ENCODE peak calls at places on chromosomes 13 and 19, in seven cellular contexts. I is mammary epithelial cell, K is esophagus muscularis mucosa, P is A549, J is thoracic aorta, N is fibroblast of mammary gland, S is upper lobe of right lung. Q is an unnamed sample.

GRCh38 chr13:46124531-46124966 is 19.7 kb upstream of the CPB2 start:
- DNase-seq in I (no peak), K (no peak), P (no peak), J (no peak), N (no peak), S (peak; percentile 67), Q (no peak)

GRCh38 chr13:41411536-41411935 is 45.8 kb upstream of the RGCC start:
- DNase-seq in I (peak; percentile 42), K (peak; percentile 90), P (peak; percentile 29), J (no peak), N (peak; percentile 68), S (no peak), Q (no peak)

GRCh38 chr13:76707360-76707759 is 178.8 kb downstream of the KCTD12 start:
- DNase-seq in I (no peak), K (no peak), P (no peak), J (no peak), N (peak; percentile 72), S (no peak), Q (no peak)

GRCh38 chr19:45251452-45252354 is 632 bp downstream of the MARK4 start:
- DNase-seq in I (no peak), K (no peak), P (no peak), J (no peak), N (no peak), S (no peak), Q (peak; percentile 24)

GRCh38 chr19:5595129-5595528 is 27.4 kb upstream of the TINCR start:
- DNase-seq in I (no peak), K (no peak), P (no peak), J (no peak), N (no peak), S (no peak), Q (no peak)

GRCh38 chr19:29001922-29002247 is 211.1 kb downstream of the UQCRFS1 start:
- DNase-seq in I (no peak), K (no peak), P (no peak), J (no peak), N (peak; percentile 20), S (no peak), Q (no peak)

GRCh38 chr19:40872209-40872608 is 9.8 kb downstream of the CYP2A7 start:
- DNase-seq in I (no peak), K (no peak), P (no peak), J (no peak), N (no peak), S (no peak), Q (no peak)

GRCh38 chr13:51222510-51223283 is 499 bp downstream of the FAM124A start:
- DNase-seq in I (no peak), K (no peak), P (peak; percentile 6), J (no peak), N (no peak), S (no peak), Q (peak; percentile 55)

GRCh38 chr13:29589234-29589633 is 6.3 kb downstream of the SLC7A1 start:
- DNase-seq in I (peak; percentile 66), K (no peak), P (no peak), J (no peak), N (peak; percentile 25), S (no peak), Q (no peak)

DNA sequence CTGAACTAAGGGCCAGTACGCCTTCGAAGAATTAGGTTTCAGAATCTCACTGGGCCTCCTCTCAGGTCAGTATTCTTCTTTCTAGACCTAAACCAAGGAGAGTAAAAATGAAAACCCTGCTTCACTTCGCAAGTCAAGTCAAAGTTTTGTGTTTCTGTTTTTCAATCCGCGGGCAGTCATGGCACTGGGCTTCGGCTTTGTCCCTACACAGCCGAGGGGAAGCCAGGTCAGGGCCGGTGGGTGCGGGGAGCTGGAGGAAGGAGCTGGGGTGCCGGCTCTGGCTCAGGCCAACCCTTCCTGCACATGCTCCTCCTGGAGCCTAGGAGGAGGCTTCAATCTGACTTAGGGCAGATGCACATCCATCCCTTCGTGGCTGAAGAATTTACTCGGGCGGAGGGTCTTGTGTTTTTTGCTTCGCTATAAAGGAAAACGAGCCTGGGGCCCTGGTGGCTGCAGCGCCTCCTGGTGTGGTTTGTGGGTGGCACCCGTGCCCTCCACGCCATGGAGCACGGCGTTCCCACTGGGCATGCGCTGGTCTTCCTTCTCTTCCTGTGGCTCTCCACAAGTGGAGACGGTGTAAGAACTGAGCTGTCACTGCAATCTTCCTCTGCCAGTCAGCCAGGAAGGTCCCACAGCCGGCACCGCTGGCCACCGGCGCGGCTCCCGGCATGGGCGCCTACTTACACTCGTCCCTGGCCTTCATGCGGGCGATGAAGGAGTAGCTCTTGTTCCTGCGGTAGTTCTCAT is 22.5 kb downstream of the C19orf44 start:
- DNase-seq in I (no peak), K (no peak), P (no peak), J (no peak), N (no peak), S (no peak), Q (no peak)
- TF ChIP-seq CTCF in I (no peak), K (no peak), P (no peak), J (no peak), N (no peak), S (no peak), Q (peak; percentile 19)

GRCh38 chr13:20301391-20302071 is 69.4 kb upstream of the GJB6 start:
- DNase-seq in I (no peak), K (peak; percentile 89), P (no peak), J (no peak), N (peak; percentile 39), S (no peak), Q (no peak)

GRCh38 chr13:20303636-20304035 is 71.5 kb upstream of the GJB6 start:
- DNase-seq in I (peak; percentile 69), K (peak; percentile 53), P (no peak), J (no peak), N (no peak), S (no peak), Q (no peak)

GRCh38 chr13:20306039-20306438 is 73.9 kb upstream of the GJB6 start:
- DNase-seq in I (no peak), K (peak; percentile 64), P (no peak), J (no peak), N (no peak), S (no peak), Q (no peak)

GRCh38 chr13:20311022-20311421 is 78.9 kb upstream of the GJB6 start:
- DNase-seq in I (no peak), K (no peak), P (no peak), J (no peak), N (no peak), S (no peak), Q (no peak)

DNA sequence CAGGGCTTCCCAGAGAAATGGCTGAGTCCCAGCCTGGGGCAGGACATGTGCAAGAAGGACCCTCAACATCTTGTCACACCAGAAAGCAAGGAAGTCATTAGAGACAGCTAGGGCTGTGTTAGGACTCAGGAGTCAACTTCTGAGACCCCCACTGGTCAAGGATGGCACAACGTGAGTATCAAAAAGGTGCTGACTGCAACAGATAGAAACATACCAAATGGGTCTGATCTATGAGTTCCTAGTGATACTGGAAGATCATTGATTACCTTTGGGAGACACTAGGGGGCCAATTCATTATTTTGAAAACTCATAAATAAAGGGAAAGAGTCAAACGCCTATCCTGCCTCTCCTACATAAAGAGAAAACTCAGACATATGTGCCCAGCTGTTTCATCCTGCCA is 73.5 kb upstream of the GJB6 start:
- DNase-seq in I (no peak), K (no peak), P (no peak), J (no peak), N (no peak), S (no peak), Q (no peak)
- TF ChIP-seq CTCF in I (peak; percentile 1), K (no peak), P (no peak), J (no peak), N (peak; percentile 11), S (no peak), Q (no peak)

DNA sequence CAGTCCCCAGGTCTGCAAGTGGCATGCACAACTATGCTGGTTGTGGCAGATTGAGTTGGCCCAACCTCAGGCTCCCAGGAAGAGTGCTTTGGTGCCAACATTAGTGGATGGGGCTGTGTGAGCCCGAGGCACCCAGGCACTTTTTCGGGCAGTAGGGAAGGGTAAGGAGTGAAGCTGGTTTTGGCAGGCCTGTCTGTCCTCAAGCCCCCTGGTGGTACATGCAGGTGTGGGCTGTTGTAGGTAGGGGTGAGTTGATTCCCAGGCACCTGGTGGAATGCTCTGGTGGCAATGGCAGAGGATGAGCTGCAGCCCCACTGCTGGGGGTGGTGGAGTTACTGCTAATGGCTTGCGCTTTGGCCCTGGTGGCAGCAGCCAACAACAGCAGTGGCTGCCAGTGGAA is 723.7 kb upstream of the SLITRK1 start:
- DNase-seq in I (no peak), K (no peak), P (no peak), J (no peak), N (no peak), S (no peak), Q (no peak)
- TF ChIP-seq CTCF in I (no peak), K (no peak), P (no peak), J (no peak), N (no peak), S (no peak), Q (no peak)

DNA sequence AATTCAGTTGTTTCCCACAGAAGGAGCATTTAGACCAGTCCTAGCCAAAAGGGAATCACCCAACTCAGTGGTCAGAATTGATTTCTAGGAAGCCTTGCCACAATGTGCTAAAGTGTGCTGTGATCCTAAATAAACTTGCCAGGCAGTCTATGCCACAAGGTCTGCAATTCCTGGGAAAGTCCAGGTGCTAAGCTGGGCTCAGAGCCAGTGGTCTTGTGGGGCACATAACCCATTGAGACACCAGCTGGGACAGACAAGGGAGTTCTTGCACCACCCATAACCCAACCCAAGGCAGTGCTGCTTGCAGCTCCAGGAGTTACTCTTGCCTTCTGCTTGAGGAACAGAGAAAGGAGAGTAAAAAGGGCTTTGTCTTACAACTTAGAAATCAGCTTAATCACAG is 489.5 kb upstream of the SPRY2 start:
- DNase-seq in I (no peak), K (no peak), P (no peak), J (no peak), N (no peak), S (no peak), Q (no peak)
- TF ChIP-seq CTCF in I (no peak), K (no peak), P (no peak), J (no peak), N (no peak), S (no peak), Q (no peak)

GRCh38 chr19:49590071-49590970 is 661 bp upstream of the PRR12 start:
- DNase-seq in I (peak; percentile 93), K (peak; percentile 99), P (peak; percentile 99), J (peak; percentile 95), N (peak; percentile 97), S (peak; percentile 98), Q (peak; percentile 89)
- TF ChIP-seq CTCF in I (no peak), K (no peak), P (no peak), J (peak; percentile 8), N (no peak), S (no peak), Q (no peak)

GRCh38 chr13:112545866-112546265 is 42.1 kb downstream of the TUBGCP3 start:
- DNase-seq in I (peak; percentile 34), K (no peak), P (peak; percentile 6), J (no peak), N (peak; percentile 84), S (no peak), Q (no peak)
- TF ChIP-seq CTCF in I (no peak), K (no peak), P (no peak), J (no peak), N (no peak), S (no peak), Q (no peak)